ENCODE peak calls at places on chromosomes 7 and 10, in five cellular contexts. F is IMR-90, K is neuronal stem cell, J is H1, X is mesenchymal stem cell. O is an unnamed sample.
A peak's percentile ranks its signal among the peaks of the same experiment; 100 is the strongest.

GRCh38 chr10:71854031-71854430 is 3.0 kb upstream of the PSAP start:
- DNase-seq in J (no peak), F (peak; percentile 63), K (no peak), X (no peak), O (no peak)

GRCh38 chr10:50407077-50407801 is 155.9 kb upstream of the ASAH2 start:
- DNase-seq in F (no peak), K (no peak), X (no peak), J (peak; percentile 33), O (peak; percentile 60)

GRCh38 chr7:100865372-100865911 is 1.7 kb upstream of the TRIP6 start:
- DNase-seq in F (peak; percentile 45), X (no peak), J (no peak), K (no peak), O (peak; percentile 66)

GRCh38 chr7:105881439-105881838 is 5.0 kb upstream of the ATXN7L1 start:
- DNase-seq in J (no peak), F (no peak), K (no peak), X (no peak), O (no peak)

GRCh38 chr7:138017992-138018391 is 16.1 kb upstream of the CREB3L2 start:
- DNase-seq in X (no peak), J (no peak), F (no peak), K (no peak), O (no peak)

GRCh38 chr10:26556756-26557640 is 118.9 kb downstream of the APBB1IP start:
- DNase-seq in F (peak; percentile 11), K (peak; percentile 47), J (no peak), X (peak; percentile 27), O (peak; percentile 49)

GRCh38 chr7:69656890-69657289 is 58.6 kb downstream of the AUTS2 start:
- DNase-seq in F (no peak), X (peak; percentile 15), J (no peak), K (no peak), O (no peak)

GRCh38 chr10:13649844-13650520 is 63.2 kb downstream of the PRPF18 start:
- DNase-seq in K (no peak), X (no peak), F (no peak), J (no peak), O (no peak)

GRCh38 chr7:116222501-116222900 is 12.2 kb downstream of the TES start:
- DNase-seq in F (no peak), J (no peak), X (no peak), K (no peak), O (no peak)

GRCh38 chr7:157501576-157501975 is 164.8 kb downstream of the DNAJB6 start:
- DNase-seq in X (no peak), K (no peak), F (no peak), J (no peak), O (peak; percentile 10)

GRCh38 chr7:29352041-29352440 is 157.5 kb downstream of the CHN2 start:
- DNase-seq in X (no peak), J (no peak), K (no peak), F (no peak), O (no peak)

GRCh38 chr7:85733163-85733915 is 546.5 kb upstream of the SEMA3D start:
- DNase-seq in F (peak; percentile 1), K (no peak), J (no peak), X (peak; percentile 5), O (no peak)

GRCh38 chr10:69349542-69349888 is 67.2 kb downstream of the TACR2 start:
- DNase-seq in J (no peak), K (no peak), X (no peak), F (no peak), O (no peak)

GRCh38 chr7:86975914-86976313 is 83.5 kb downstream of the ELAPOR2 start:
- DNase-seq in F (no peak), X (no peak), J (no peak), K (no peak), O (no peak)

GRCh38 chr7:19210883-19211282 is 65.7 kb upstream of the FERD3L start:
- DNase-seq in X (no peak), J (no peak), F (no peak), K (no peak), O (no peak)

GRCh38 chr10:69716711-69717560 is 84.8 kb upstream of the COL13A1 start:
- DNase-seq in X (peak; percentile 52), K (peak; percentile 65), J (peak; percentile 46), F (peak; percentile 33), O (peak; percentile 78)

GRCh38 chr10:88992945-88993537 is 2.4 kb downstream of the FAS start:
- DNase-seq in K (no peak), X (peak; percentile 43), J (no peak), F (peak; percentile 54), O (no peak)

GRCh38 chr7:36906956-36907355 is 182.7 kb upstream of the AOAH start:
- DNase-seq in F (no peak), X (no peak), J (no peak), K (no peak), O (no peak)

GRCh38 chr7:17318146-17318545 is 19.7 kb downstream of the AHR start:
- DNase-seq in F (peak; percentile 87), J (no peak), K (no peak), X (peak; percentile 70), O (no peak)

GRCh38 chr7:92013611-92014010 is 72.9 kb downstream of the AKAP9 start:
- DNase-seq in X (no peak), J (no peak), K (no peak), F (no peak), O (no peak)

GRCh38 chr10:96285331-96285752 is 14.0 kb upstream of the BLNK start:
- DNase-seq in X (no peak), K (no peak), J (no peak), F (no peak), O (peak; percentile 83)

GRCh38 chr10:60491162-60491561 is 101.5 kb upstream of the ANK3 start:
- DNase-seq in F (no peak), K (no peak), J (no peak), X (no peak), O (no peak)

GRCh38 chr10:101351477-101351876 is 2.5 kb upstream of the BTRC start:
- DNase-seq in X (no peak), F (no peak), J (no peak), K (no peak), O (no peak)

GRCh38 chr10:122468220-122468922 is 7.0 kb downstream of the HTRA1 start:
- DNase-seq in J (no peak), X (no peak), K (no peak), F (no peak), O (no peak)

GRCh38 chr7:139720705-139721231 is 57.0 kb downstream of the HIPK2 start:
- DNase-seq in X (peak; percentile 78), F (peak; percentile 52), K (no peak), J (no peak), O (no peak)

GRCh38 chr7:100604078-100604975 is 2.2 kb downstream of the PCOLCE start:
- DNase-seq in K (no peak), F (peak; percentile 46), J (no peak), X (peak; percentile 82), O (peak; percentile 91)

GRCh38 chr10:114767101-114767588 is 54.4 kb upstream of the FHIP2A start:
- DNase-seq in F (peak; percentile 74), J (no peak), K (no peak), X (peak; percentile 30), O (no peak)

GRCh38 chr7:127107601-127108007 is 145.1 kb downstream of the GRM8 start:
- DNase-seq in F (peak; percentile 19), K (peak; percentile 89), X (peak; percentile 43), J (no peak), O (peak; percentile 65)

GRCh38 chr10:125146791-125147604 is 13.4 kb downstream of the CTBP2 start:
- DNase-seq in K (no peak), J (no peak), F (peak; percentile 65), X (peak; percentile 63), O (peak; percentile 26)

GRCh38 chr10:71575446-71575845 is 144.1 kb downstream of the C10orf105 start:
- DNase-seq in J (no peak), X (no peak), K (no peak), F (no peak), O (no peak)

GRCh38 chr7:41567350-41568114 is 135.4 kb downstream of the INHBA start:
- DNase-seq in X (peak; percentile 52), F (peak; percentile 85), J (no peak), K (no peak), O (no peak)

GRCh38 chr7:41570766-41571165 is 132.1 kb downstream of the INHBA start:
- DNase-seq in K (no peak), J (no peak), F (no peak), X (no peak), O (no peak)

GRCh38 chr7:41568135-41568534 is 134.8 kb downstream of the INHBA start:
- DNase-seq in X (no peak), K (no peak), F (no peak), J (no peak), O (no peak)

GRCh38 chr7:41565655-41566054 is 137.2 kb downstream of the INHBA start:
- DNase-seq in F (no peak), X (no peak), K (no peak), J (no peak), O (no peak)

DNA sequence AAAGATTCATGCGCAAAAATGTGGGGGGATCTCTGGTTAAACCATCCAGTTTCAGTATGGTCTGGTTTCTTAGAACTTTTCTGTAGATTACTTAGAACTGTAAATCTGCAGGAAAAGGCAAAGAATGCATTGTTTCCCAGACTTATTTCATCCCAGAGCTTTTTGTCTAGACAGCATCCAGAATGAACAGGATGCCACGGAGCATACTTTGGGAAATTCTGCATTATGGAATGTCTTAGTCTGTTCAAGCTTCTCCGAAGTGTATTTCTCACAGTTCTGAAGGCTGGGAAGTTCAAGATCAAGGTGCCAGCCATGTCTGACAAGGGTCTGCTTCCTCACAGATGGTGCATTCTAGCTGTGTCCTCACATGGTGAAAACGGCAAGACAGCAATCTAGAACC is 136.3 kb downstream of the INHBA start:
- DNase-seq in X (no peak), F (no peak), K (no peak), J (no peak), O (no peak)
- H3K14ac ChIP-seq in X (no peak overlapping the region), F (peak overlapping the region; percentile 72), K (no peak overlapping the region), J (no peak overlapping the region), O (no peak overlapping the region)

GRCh38 chr10:131312261-131312801 is 810 bp upstream of the TCERG1L start:
- DNase-seq in J (peak; percentile 64), F (no peak), X (no peak), K (peak; percentile 76), O (peak; percentile 85)
- H3K14ac ChIP-seq in J (no peak overlapping the region), F (no peak overlapping the region), X (no peak overlapping the region), K (no peak overlapping the region), O (no peak overlapping the region)

DNA sequence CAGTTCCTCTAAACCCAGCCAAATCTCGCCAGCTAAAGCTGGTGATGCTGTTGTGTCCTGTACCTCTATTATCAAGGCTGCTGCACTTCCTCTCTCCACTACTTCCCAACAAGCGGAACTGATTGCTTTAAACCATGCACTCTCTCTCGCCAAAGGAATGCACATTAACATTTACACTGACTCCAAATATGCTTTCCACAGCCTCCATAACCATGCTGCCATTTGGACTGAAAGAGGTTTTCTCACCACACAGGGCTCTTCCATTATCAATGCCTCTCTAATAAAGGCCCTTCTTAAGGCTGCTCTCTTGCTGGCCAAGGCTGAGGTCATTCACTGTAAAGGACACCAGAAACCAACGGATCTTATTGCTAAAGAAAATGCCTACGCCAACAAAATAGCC is 11.4 kb upstream of the LRRC61 start:
- DNase-seq in K (no peak), X (no peak), J (no peak), F (no peak), O (peak; percentile 9)
- H3K14ac ChIP-seq in K (no peak overlapping the region), X (no peak overlapping the region), J (no peak overlapping the region), F (no peak overlapping the region), O (no peak overlapping the region)

DNA sequence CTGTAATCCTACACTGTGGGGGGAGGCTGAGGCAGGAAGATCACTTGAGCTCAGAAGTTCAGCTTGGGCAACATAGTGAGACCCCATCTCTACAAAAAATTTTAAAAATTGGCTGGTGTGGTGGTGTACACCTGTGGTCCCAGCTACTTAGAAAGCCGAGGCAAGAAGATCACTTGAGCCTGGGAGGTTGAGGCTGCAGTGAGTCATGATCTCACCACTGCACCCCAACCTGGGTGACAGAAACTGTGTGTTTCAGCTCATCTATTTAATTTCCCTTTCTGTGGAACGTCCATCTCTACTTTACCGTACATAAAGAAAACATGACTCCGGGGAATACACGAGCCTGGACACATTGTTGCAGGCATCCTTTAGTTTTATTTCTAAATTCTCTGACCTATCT is 354.6 kb upstream of the PLXDC2 start:
- DNase-seq in X (no peak), K (no peak), F (no peak), J (no peak), O (no peak)
- H3K14ac ChIP-seq in X (no peak overlapping the region), K (no peak overlapping the region), F (no peak overlapping the region), J (no peak overlapping the region), O (no peak overlapping the region)